ENCODE peak calls at places on chromosomes 6 and 20, in eight cellular contexts. H is NCI-H146; L is T follicular helper cell; Z is A549; R is activated CD4-positive, alpha-beta T cell treated with anti-CD3 and anti-CD28 coated beads for 1 hour; B is activated CD4-positive, alpha-beta memory T cell treated with anti-CD3 and anti-CD28 coated beads, Interleukin-2, amount 10 ng/mL, durations not matched to agents 7 days and 5 days; S is SK-MEL-5; Q is NCI-H2029. J is an unnamed sample.
A peak's percentile ranks its signal among the peaks of the same experiment; 100 is the strongest.

GRCh38 chr6:2498224-2498623 is 252.5 kb downstream of the MYLK4 start:
- DNase-seq in H (no peak), L (no peak), R (no peak), Z (no peak), B (no peak), S (no peak), Q (peak; percentile 97), J (peak; percentile 39)

GRCh38 chr6:80154160-80154559 is 47.7 kb downstream of the BCKDHB start:
- DNase-seq in Q (no peak), S (no peak), B (no peak), H (no peak), R (no peak), Z (no peak), L (no peak), J (no peak)

GRCh38 chr6:53282234-53282633 is 66.5 kb downstream of the ELOVL5 start:
- DNase-seq in L (no peak), B (no peak), R (no peak), Q (no peak), H (no peak), S (no peak), Z (no peak), J (no peak)

GRCh38 chr6:90197854-90198496 is 98.7 kb downstream of the BACH2 start:
- DNase-seq in Q (peak; percentile 92), H (no peak), R (no peak), L (no peak), B (no peak), Z (peak; percentile 36), S (no peak), J (no peak)

GRCh38 chr20:18504479-18505060 is 3.2 kb upstream of the SEC23B start:
- DNase-seq in B (no peak), S (no peak), Z (no peak), H (no peak), R (no peak), Q (no peak), L (no peak), J (no peak)

GRCh38 chr6:15791401-15792137 is 128.7 kb upstream of the DTNBP1 start:
- DNase-seq in Z (no peak), H (no peak), L (no peak), Q (no peak), B (no peak), R (no peak), S (no peak), J (no peak)

GRCh38 chr20:38658879-38659612 is 57.4 kb downstream of the ARHGAP40 start:
- DNase-seq in Z (peak; percentile 38), H (peak; percentile 92), R (peak; percentile 12), B (peak; percentile 27), S (peak; percentile 57), L (peak; percentile 5), Q (no peak), J (peak; percentile 57)

GRCh38 chr6:168264593-168265335 is 54.8 kb downstream of the DACT2 start:
- DNase-seq in Z (no peak), R (no peak), H (no peak), B (no peak), L (no peak), S (no peak), Q (no peak), J (no peak)

GRCh38 chr6:49423817-49424216 is 39.2 kb downstream of the MMUT start:
- DNase-seq in Q (no peak), B (no peak), S (peak; percentile 3), L (no peak), H (no peak), R (no peak), Z (peak; percentile 4), J (peak; percentile 45)

GRCh38 chr6:51147756-51148155 is 329.1 kb downstream of the TFAP2B start:
- DNase-seq in R (no peak), H (no peak), B (no peak), L (no peak), S (no peak), Z (no peak), Q (no peak), J (no peak)

GRCh38 chr6:135624402-135625297 is 127.1 kb upstream of the AHI1 start:
- DNase-seq in R (no peak), H (no peak), S (no peak), L (no peak), B (peak; percentile 22), Z (no peak), Q (no peak), J (no peak)

GRCh38 chr20:62282877-62283503 is 19.8 kb upstream of the ADRM1 start:
- DNase-seq in B (no peak), Q (no peak), L (no peak), S (no peak), R (no peak), H (no peak), Z (no peak), J (no peak)

GRCh38 chr6:75600694-75601265 is 900 bp upstream of the SENP6 start:
- DNase-seq in Q (no peak), Z (no peak), H (no peak), L (no peak), S (no peak), R (no peak), B (no peak), J (no peak)

GRCh38 chr6:1597924-1598323 is 11.8 kb upstream of the FOXC1 start:
- DNase-seq in Q (no peak), B (no peak), Z (no peak), L (no peak), H (no peak), R (no peak), S (peak; percentile 59), J (no peak)

J was measured in NCI-H748 treated with DMSO at 0.1 percent for 48 hours.